ENCODE peak calls at places on chromosomes 1 and 21, in five cellular contexts. R, H, T, S and Q are unnamed samples. For H3K27me3 and H3K9me3, the result is how much of the 10 kb centered on the place peaks cover.

GRCh38 chr1:172605641-172606040 is 53.3 kb upstream of the FASLG start:
- DNase-seq in H (no peak), R (no peak), S (no peak), T (no peak), Q (no peak)

GRCh38 chr1:29856663-29857224 is 620.4 kb downstream of the PTPRU start:
- DNase-seq in H (no peak), R (no peak), T (no peak), S (no peak), Q (no peak)

GRCh38 chr1:227776277-227776676 is 39.2 kb upstream of the PRSS38 start:
- DNase-seq in S (peak), H (no peak), T (no peak), R (no peak), Q (peak)

GRCh38 chr21:41506005-41506404 is 2.0 kb downstream of the TMPRSS2 start:
- DNase-seq in T (no peak), H (peak), S (no peak), R (no peak), Q (no peak)

GRCh38 chr1:31650161-31650560 is 5.5 kb upstream of the PEF1 start:
- DNase-seq in R (no peak), T (no peak), S (no peak), H (no peak), Q (no peak)

GRCh38 chr1:236768601-236769000 is 26.5 kb upstream of the MTR start:
- DNase-seq in T (no peak), R (no peak), S (no peak), H (no peak), Q (no peak)

GRCh38 chr1:24074817-24075725 is 36.9 kb downstream of the MYOM3 start:
- DNase-seq in S (peak), R (no peak), T (no peak), H (no peak), Q (no peak)

GRCh38 chr1:64572222-64572900 is 102.4 kb downstream of the CACHD1 start:
- DNase-seq in S (no peak), T (no peak), R (no peak), H (no peak), Q (no peak)

GRCh38 chr1:232974971-232975370 is 24.6 kb downstream of the NTPCR start:
- DNase-seq in T (no peak), H (peak), S (no peak), R (no peak), Q (peak)

GRCh38 chr21:26686278-26686677 is 113.2 kb upstream of the CYYR1 start:
- DNase-seq in H (no peak), R (no peak), S (peak), T (no peak), Q (peak)

GRCh38 chr1:237814319-237814924 is 76.3 kb downstream of the ZP4 start:
- DNase-seq in R (no peak), S (peak), T (no peak), H (no peak), Q (no peak)

GRCh38 chr1:48329489-48329888 is 107.0 kb downstream of the SLC5A9 start:
- DNase-seq in H (no peak), R (no peak), S (no peak), T (no peak), Q (no peak)

GRCh38 chr1:155081472-155082300 is 3.0 kb downstream of the EFNA3 start:
- DNase-seq in R (no peak), H (no peak), T (peak), S (peak), Q (no peak)

GRCh38 chr1:151508721-151509292 is 2.4 kb upstream of the CGN start:
- DNase-seq in S (peak), R (no peak), T (peak), H (no peak), Q (peak)

GRCh38 chr1:94396356-94396755 is 21.8 kb upstream of the ABCD3 start:
- DNase-seq in S (no peak), T (no peak), R (no peak), H (no peak), Q (no peak)

GRCh38 chr21:42341776-42342542 is 8.8 kb downstream of the TFF2 start:
- DNase-seq in T (peak), S (no peak), R (no peak), H (no peak), Q (no peak)

GRCh38 chr1:30759718-30760281 is 2.2 kb upstream of the LAPTM5 start:
- DNase-seq in T (no peak), H (no peak), S (no peak), R (no peak), Q (peak)

GRCh38 chr1:51535006-51535592 is 16.0 kb upstream of the EPS15 start:
- DNase-seq in H (peak), S (peak), R (no peak), T (peak), Q (peak)

GRCh38 chr1:101520302-101520701 is 283.5 kb downstream of the S1PR1 start:
- DNase-seq in S (peak), R (no peak), H (no peak), T (peak), Q (no peak)

GRCh38 chr1:175269151-175269550 is 76.6 kb upstream of the KIAA0040 start:
- DNase-seq in H (no peak), S (peak), R (no peak), T (no peak), Q (no peak)

DNA sequence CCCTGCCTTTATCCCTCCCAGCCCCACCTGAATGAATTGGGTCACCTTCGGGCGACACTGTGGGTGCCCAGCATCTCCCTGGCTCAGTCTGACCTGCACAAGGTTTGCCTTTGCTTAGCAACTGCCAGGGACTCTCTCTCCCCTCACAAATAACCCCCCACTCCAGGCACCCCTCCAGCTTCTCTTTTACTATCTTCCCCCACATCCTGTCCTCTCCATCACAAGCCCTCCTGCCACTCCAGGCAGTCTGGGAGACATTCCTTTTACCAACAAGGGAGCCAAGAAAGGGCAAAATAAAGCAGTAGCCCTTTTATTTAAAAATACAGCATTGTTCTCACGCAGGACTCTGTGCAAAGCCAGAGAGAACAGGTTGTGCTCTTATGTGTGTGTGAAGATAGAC is 23.9 kb downstream of the LGR6 start:
- DNase-seq in H (no peak), R (no peak), T (no peak), S (no peak), Q (no peak)
- H3K27me3 ChIP-seq in H (under half), R (under half), T (under half), S (under half), Q (under half)

DNA sequence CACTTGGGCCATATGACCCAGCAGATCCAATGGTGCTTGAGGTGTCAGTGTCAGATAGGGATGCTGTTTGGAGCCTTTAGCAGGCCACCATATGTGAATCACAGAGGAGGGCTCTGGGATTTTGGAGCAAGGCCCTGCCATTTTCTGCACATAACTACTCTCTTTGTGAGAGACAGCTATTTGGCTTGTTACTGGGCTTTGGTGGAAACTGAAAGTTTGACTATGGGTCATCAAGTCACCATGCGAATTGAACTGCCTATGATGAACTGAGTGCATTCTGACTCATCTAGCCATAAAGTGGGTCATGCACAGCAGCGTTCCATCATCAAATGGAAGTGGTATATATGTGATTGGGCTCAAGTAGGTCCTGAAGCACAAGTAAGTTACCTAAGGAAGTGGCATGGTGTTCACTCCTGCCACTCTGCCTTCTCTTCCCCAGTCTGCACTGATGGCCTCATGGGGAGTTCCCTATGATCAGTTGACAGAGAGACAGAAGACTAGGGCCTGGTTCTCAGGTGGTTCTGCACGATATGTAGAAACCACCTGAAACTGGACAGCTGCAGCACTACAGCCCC is 447.3 kb downstream of the AGBL4 start:
- DNase-seq in T (no peak), S (peak), H (no peak), R (no peak), Q (no peak)
- H3K9me3 ChIP-seq in T (under half), S (under half), H (under half), R (under half), Q (under half)

GRCh38 chr1:25611843-25612242 is 4.7 kb upstream of the MAN1C1 start:
- DNase-seq in H (no peak), R (no peak), T (no peak), S (no peak), Q (no peak)

GRCh38 chr1:25614466-25615171 is 2.0 kb upstream of the MAN1C1 start:
- DNase-seq in H (no peak), R (no peak), T (no peak), S (no peak), Q (no peak)

GRCh38 chr1:25610822-25611630 is 5.6 kb upstream of the MAN1C1 start:
- DNase-seq in H (no peak), T (no peak), R (no peak), S (peak), Q (no peak)

GRCh38 chr1:25612421-25612820 is 4.2 kb upstream of the MAN1C1 start:
- DNase-seq in T (no peak), H (no peak), S (no peak), R (no peak), Q (no peak)

GRCh38 chr1:25613091-25613490 is 3.5 kb upstream of the MAN1C1 start:
- DNase-seq in H (no peak), R (no peak), S (no peak), T (no peak), Q (no peak)
- H3K27me3 ChIP-seq in H (under half), R (under half), S (under half), T (under half), Q (under half)

GRCh38 chr1:22524481-22524880 is 38.8 kb upstream of the EPHA8 start:
- DNase-seq in S (no peak), R (no peak), T (no peak), H (no peak), Q (no peak)
- H3K9me3 ChIP-seq in S (under half), R (under half), T (under half), H (under half), Q (under half)

DNA sequence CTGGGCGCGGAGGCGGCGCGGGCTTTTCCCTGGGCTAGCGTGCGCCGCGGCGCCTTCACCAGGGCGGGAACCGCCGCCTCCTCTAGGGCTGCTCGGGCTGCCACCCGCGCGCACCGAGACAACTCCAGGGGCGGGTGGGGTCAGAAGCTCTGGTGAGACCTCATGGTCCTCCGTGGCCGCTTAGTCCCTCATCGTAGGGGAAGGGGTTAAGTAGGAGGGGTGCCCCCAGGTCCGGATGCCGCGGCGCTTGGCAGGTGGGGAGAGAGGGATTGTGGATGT is 559 bp downstream of the SERTAD4 start:
- DNase-seq in H (no peak), S (peak), T (peak), R (peak), Q (no peak)
- H3K27me3 ChIP-seq in H (under half), S (under half), T (under half), R (under half), Q (half or more)

DNA sequence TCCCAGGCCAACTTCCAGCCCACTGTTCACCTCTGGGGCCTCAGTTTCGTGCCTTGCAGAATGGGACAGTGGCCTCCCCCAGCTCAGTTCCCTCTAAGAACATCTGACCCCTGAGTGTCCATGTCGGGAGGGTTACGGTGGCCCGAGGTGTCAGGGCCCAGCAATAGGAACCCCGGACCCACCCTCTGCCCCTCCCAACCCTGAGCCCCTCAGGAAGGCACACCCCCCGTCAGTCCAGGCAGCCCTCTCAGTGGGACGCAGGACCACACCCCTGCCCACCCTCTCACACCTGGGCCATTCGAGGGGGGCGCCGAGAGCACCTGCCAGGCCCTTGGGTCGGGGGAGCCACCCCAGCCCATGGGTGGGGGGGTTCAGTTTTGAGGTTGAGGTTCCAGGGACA is 447 bp downstream of the TTC34 start:
- DNase-seq in T (no peak), H (no peak), R (peak), S (no peak), Q (no peak)
- H3K9me3 ChIP-seq in T (under half), H (under half), R (under half), S (under half), Q (under half)

GRCh38 chr1:34178072-34178471 is 1.4 kb downstream of the C1orf94 start:
- DNase-seq in T (no peak), H (no peak), R (no peak), S (no peak), Q (no peak)
- H3K27me3 ChIP-seq in T (under half), H (under half), R (half or more), S (under half), Q (under half)